ENCODE peak calls at places on chromosomes 7 and 10, in nine cellular contexts. Y, B, S, J, V, O, U, L and C are unnamed samples.

GRCh38 chr10:43216931-43217562 is 49.8 kb downstream of the RASGEF1A start:
- DNase-seq in Y (no peak), B (no peak), S (no peak), J (no peak), V (no peak), O (no peak), U (no peak), L (no peak), C (no peak)

GRCh38 chr10:129097776-129098175 is 369.3 kb upstream of the MGMT start:
- DNase-seq in Y (no peak), B (no peak), S (no peak), J (no peak), V (no peak), O (no peak), U (no peak), L (no peak), C (no peak)

GRCh38 chr7:113504691-113505090 is 386.3 kb upstream of the SMIM30 start:
- DNase-seq in Y (no peak), B (no peak), S (no peak), J (no peak), V (no peak), O (no peak), U (no peak), L (no peak), C (no peak)

GRCh38 chr7:134905375-134905774 is 80.9 kb upstream of the AGBL3 start:
- DNase-seq in Y (peak; percentile 85), B (no peak), S (no peak), J (no peak), V (peak; percentile 60), O (no peak), U (no peak), L (peak; percentile 29), C (peak; percentile 94)

GRCh38 chr10:79406683-79407396 is 38.6 kb downstream of the ZCCHC24 start:
- DNase-seq in Y (no peak), B (no peak), S (no peak), J (peak; percentile 84), V (no peak), O (no peak), U (no peak), L (no peak), C (no peak)

GRCh38 chr10:91891285-91892001 is 17.8 kb downstream of the FGFBP3 start:
- DNase-seq in Y (peak; percentile 96), B (no peak), S (no peak), J (no peak), V (peak; percentile 82), O (no peak), U (no peak), L (no peak), C (peak; percentile 95)

GRCh38 chr7:138324905-138325304 is 135.2 kb upstream of the TRIM24 start:
- DNase-seq in Y (no peak), B (no peak), S (no peak), J (no peak), V (no peak), O (no peak), U (no peak), L (no peak), C (no peak)

GRCh38 chr7:34187908-34188307 is 282.6 kb downstream of the BMPER start:
- DNase-seq in Y (no peak), B (no peak), S (no peak), J (no peak), V (peak; percentile 13), O (no peak), U (no peak), L (no peak), C (peak; percentile 6)

GRCh38 chr10:4141471-4141870 is 356.5 kb upstream of the KLF6 start:
- DNase-seq in Y (no peak), B (no peak), S (no peak), J (no peak), V (no peak), O (no peak), U (no peak), L (no peak), C (no peak)

GRCh38 chr7:117674617-117675016 is 194.8 kb downstream of the CFTR start:
- DNase-seq in Y (no peak), B (no peak), S (no peak), J (no peak), V (no peak), O (no peak), U (no peak), L (no peak), C (no peak)

GRCh38 chr7:101804642-101805401 is 12.6 kb upstream of the CUX1 start:
- DNase-seq in Y (no peak), B (peak; percentile 57), S (no peak), J (peak; percentile 51), V (no peak), O (no peak), U (no peak), L (peak; percentile 30), C (no peak)

GRCh38 chr7:132815696-132816334 is 239.5 kb upstream of the PLXNA4 start:
- DNase-seq in Y (no peak), B (no peak), S (no peak), J (no peak), V (peak; percentile 43), O (no peak), U (no peak), L (no peak), C (no peak)

GRCh38 chr7:93843260-93843659 is 47.3 kb downstream of the TFPI2 start:
- DNase-seq in Y (no peak), B (no peak), S (no peak), J (no peak), V (peak; percentile 42), O (no peak), U (no peak), L (no peak), C (peak; percentile 8)

GRCh38 chr7:144384555-144385245 is 18.8 kb downstream of the NOBOX start:
- DNase-seq in Y (no peak), B (no peak), S (no peak), J (no peak), V (peak; percentile 82), O (no peak), U (no peak), L (no peak), C (no peak)

GRCh38 chr7:92058040-92058439 is 76.2 kb downstream of the CYP51A1 start:
- DNase-seq in Y (no peak), B (no peak), S (no peak), J (no peak), V (no peak), O (no peak), U (no peak), L (no peak), C (no peak)

GRCh38 chr10:25068152-25069058 is 52.0 kb downstream of the THNSL1 start:
- DNase-seq in Y (peak; percentile 63), B (no peak), S (no peak), J (no peak), V (peak; percentile 54), O (no peak), U (no peak), L (no peak), C (peak; percentile 19)

GRCh38 chr10:20846263-20846662 is 50.8 kb downstream of the NEBL start:
- DNase-seq in Y (no peak), B (no peak), S (no peak), J (no peak), V (no peak), O (no peak), U (no peak), L (no peak), C (no peak)

GRCh38 chr10:100939763-100940344 is 27.1 kb downstream of the SLF2 start:
- DNase-seq in Y (no peak), B (no peak), S (no peak), J (no peak), V (no peak), O (no peak), U (no peak), L (no peak), C (peak; percentile 40)